ENCODE peak calls at places on chromosomes 5 and 9, in eight cellular contexts. W, I, K, O, N, A, F and E are unnamed samples.

GRCh38 chr9:137167752-137168574 is 1.9 kb downstream of the LRRC26 start:
- DNase-seq in A (no peak), I (no peak), N (no peak), K (no peak), F (no peak), W (no peak), O (no peak), E (no peak)

GRCh38 chr5:44046581-44047327 is 342.5 kb downstream of the FGF10 start:
- DNase-seq in I (no peak), K (no peak), A (no peak), O (no peak), W (no peak), F (no peak), N (no peak), E (no peak)

GRCh38 chr5:173825215-173825865 is 62.8 kb upstream of the CPEB4 start:
- DNase-seq in K (peak), A (no peak), N (no peak), I (no peak), F (no peak), W (no peak), O (no peak), E (peak)

GRCh38 chr5:130720355-130720754 is 444.7 kb downstream of the HINT1 start:
- DNase-seq in W (peak), N (no peak), I (no peak), O (peak), F (no peak), A (no peak), K (peak), E (peak)

GRCh38 chr9:71073494-71073893 is 47.9 kb downstream of the TRPM3 start:
- DNase-seq in I (no peak), A (no peak), F (no peak), O (no peak), N (no peak), W (no peak), K (no peak), E (no peak)

GRCh38 chr5:9905661-9906060 is 275.5 kb upstream of the TAS2R1 start:
- DNase-seq in N (no peak), O (peak), F (no peak), I (no peak), A (no peak), W (no peak), K (no peak), E (no peak)

GRCh38 chr5:612498-613424 is 621 bp downstream of the CEP72 start:
- DNase-seq in N (no peak), K (peak), F (no peak), I (no peak), W (no peak), O (peak), A (no peak), E (peak)

GRCh38 chr9:124551472-124552339 is 44.5 kb upstream of the NR5A1 start:
- DNase-seq in I (peak), W (no peak), N (peak), O (peak), A (peak), K (peak), F (peak), E (peak)

GRCh38 chr9:135617538-135617900 is 21.8 kb downstream of the GLT6D1 start:
- DNase-seq in A (no peak), K (no peak), O (no peak), I (no peak), W (no peak), F (no peak), N (no peak), E (no peak)

GRCh38 chr9:104743377-104743985 is 4.0 kb upstream of the NIPSNAP3A start:
- DNase-seq in F (no peak), O (peak), N (no peak), K (peak), I (peak), W (no peak), A (peak), E (peak)

GRCh38 chr5:142063878-142064331 is 44.7 kb upstream of the NDFIP1 start:
- DNase-seq in I (peak), F (peak), W (no peak), N (no peak), A (peak), K (peak), O (peak), E (peak)

GRCh38 chr9:75188756-75189155 is 100.4 kb downstream of the OSTF1 start:
- DNase-seq in N (no peak), A (no peak), W (no peak), O (no peak), I (no peak), F (no peak), K (peak), E (peak)

GRCh38 chr5:73374520-73375235 is 73.9 kb downstream of the FOXD1 start:
- DNase-seq in N (no peak), I (no peak), O (peak), A (no peak), W (peak), K (peak), F (no peak), E (peak)

GRCh38 chr9:134625361-134626140 is 16.1 kb upstream of the COL5A1 start:
- DNase-seq in O (peak), F (no peak), W (no peak), K (peak), A (no peak), I (no peak), N (no peak), E (peak)

GRCh38 chr5:142325677-142326479 is 1.1 kb upstream of the SPRY4 start:
- DNase-seq in I (peak), O (peak), F (peak), K (peak), W (peak), A (peak), N (peak), E (peak)

GRCh38 chr5:148760945-148761638 is 65.3 kb upstream of the ADRB2 start:
- DNase-seq in A (no peak), K (no peak), O (peak), N (no peak), I (no peak), F (no peak), W (no peak), E (no peak)

GRCh38 chr5:88666761-88667186 is 216.2 kb downstream of the MEF2C start:
- DNase-seq in I (no peak), K (peak), F (no peak), O (peak), A (no peak), N (no peak), W (no peak), E (no peak)

GRCh38 chr9:86511614-86512360 is 157.6 kb upstream of the TUT7 start:
- DNase-seq in N (no peak), F (no peak), K (no peak), A (no peak), W (no peak), I (no peak), O (no peak), E (no peak)

GRCh38 chr5:135318037-135318436 is 81.0 kb downstream of the MACROH2A1 start:
- DNase-seq in O (no peak), F (no peak), K (no peak), I (peak), A (no peak), N (no peak), W (no peak), E (no peak)

GRCh38 chr5:10536931-10537579 is 26.8 kb upstream of the ANKRD33B start:
- DNase-seq in I (no peak), W (no peak), F (no peak), N (no peak), A (peak), K (no peak), O (no peak), E (no peak)

GRCh38 chr9:112971415-112971814 is 40.6 kb downstream of the ZNF883 start:
- DNase-seq in F (peak), K (peak), I (no peak), W (no peak), N (no peak), O (peak), A (peak), E (peak)

GRCh38 chr9:77440057-77440456 is 208.1 kb downstream of the GNA14 start:
- DNase-seq in A (peak), N (no peak), I (no peak), K (peak), W (no peak), O (peak), F (no peak), E (peak)

GRCh38 chr5:97534166-97534565 is 351.1 kb upstream of the RIOK2 start:
- DNase-seq in A (peak), I (peak), K (peak), N (peak), F (no peak), W (peak), O (peak), E (peak)

GRCh38 chr5:150001660-150002493 is 1.3 kb downstream of the HMGXB3 start:
- DNase-seq in K (peak), A (peak), I (peak), N (peak), O (peak), W (peak), F (peak), E (peak)

GRCh38 chr5:82594097-82594496 is 315.9 kb upstream of the RPS23 start:
- DNase-seq in K (peak), O (peak), W (no peak), I (no peak), A (no peak), F (no peak), N (no peak), E (no peak)

GRCh38 chr5:588406-588995 is 23.6 kb upstream of the CEP72 start:
- DNase-seq in K (no peak), I (no peak), W (no peak), O (no peak), A (no peak), F (no peak), N (no peak), E (no peak)

GRCh38 chr5:61279725-61280124 is 52.3 kb upstream of the ZSWIM6 start:
- DNase-seq in F (no peak), O (no peak), I (no peak), W (no peak), K (no peak), A (peak), N (no peak), E (no peak)

GRCh38 chr5:141664733-141665461 is 13.7 kb upstream of the FCHSD1 start:
- DNase-seq in A (peak), N (peak), W (no peak), K (peak), O (peak), F (peak), I (peak), E (peak)

GRCh38 chr5:178284095-178284675 is 51.6 kb upstream of the PHYKPL start:
- DNase-seq in O (peak), K (no peak), A (no peak), I (no peak), W (no peak), F (no peak), N (no peak), E (peak)

GRCh38 chr5:125848746-125849145 is 574.5 kb upstream of the GRAMD2B start:
- DNase-seq in N (no peak), I (no peak), W (no peak), O (no peak), K (no peak), A (no peak), F (no peak), E (no peak)